ENCODE peak calls at places on chromosomes 6 and 20, in six cellular contexts. X is heart left ventricle, M is adrenal gland, Q is Peyer's patch, C is SJCRH30, F is HepG2. T is an unnamed sample.

GRCh38 chr6:112881828-112882227 is 534.7 kb downstream of the RFPL4B start:
- DNase-seq in X (no peak), M (no peak), Q (no peak), C (no peak), F (no peak), T (no peak)

GRCh38 chr6:164897523-164898094 is 411.8 kb downstream of the C6orf118 start:
- DNase-seq in X (no peak), M (no peak), Q (no peak), C (peak; percentile 65), F (no peak), T (no peak)

GRCh38 chr6:44664716-44665115 is 277.2 kb downstream of the CDC5L start:
- DNase-seq in X (no peak), M (no peak), Q (no peak), C (peak; percentile 67), F (no peak), T (no peak)

GRCh38 chr6:163738725-163739124 is 324.2 kb downstream of the QKI start:
- DNase-seq in X (no peak), M (no peak), Q (no peak), C (no peak), F (no peak), T (no peak)

GRCh38 chr6:150599199-150600002 is at the start of gene PLEKHG1:
- DNase-seq in X (peak; percentile 83), M (peak; percentile 56), Q (peak; percentile 74), C (peak; percentile 90), F (no peak), T (peak; percentile 87)

GRCh38 chr6:106883808-106884262 is 90.7 kb downstream of the CD24 start:
- DNase-seq in X (no peak), M (no peak), Q (no peak), C (no peak), F (peak; percentile 36), T (no peak)

GRCh38 chr6:47073125-47074110 is 31.3 kb upstream of the ADGRF1 start:
- DNase-seq in X (no peak), M (no peak), Q (no peak), C (no peak), F (peak; percentile 99), T (no peak)

GRCh38 chr6:158373209-158373608 is 60.9 kb downstream of the TULP4 start:
- DNase-seq in X (no peak), M (no peak), Q (no peak), C (no peak), F (no peak), T (peak; percentile 49)

GRCh38 chr6:127999032-127999431 is 98.2 kb upstream of the THEMIS start:
- DNase-seq in X (no peak), M (no peak), Q (no peak), C (peak; percentile 28), F (no peak), T (no peak)

GRCh38 chr6:71510057-71510713 is 221.6 kb downstream of the OGFRL1 start:
- DNase-seq in X (peak; percentile 40), M (peak; percentile 34), Q (peak; percentile 21), C (peak; percentile 90), F (peak; percentile 9), T (peak; percentile 64)

GRCh38 chr6:105804436-105804835 is 281.7 kb upstream of the PRDM1 start:
- DNase-seq in X (no peak), M (no peak), Q (no peak), C (no peak), F (no peak), T (no peak)

GRCh38 chr20:12570371-12570770 is 438.4 kb upstream of the SPTLC3 start:
- DNase-seq in X (no peak), M (no peak), Q (no peak), C (peak; percentile 72), F (peak; percentile 76), T (no peak)

GRCh38 chr6:113450061-113450465 is 407.1 kb upstream of the MARCKS start:
- DNase-seq in X (no peak), M (no peak), Q (no peak), C (no peak), F (peak; percentile 6), T (no peak)

GRCh38 chr6:35236223-35236622 is 22.5 kb downstream of the SCUBE3 start:
- DNase-seq in X (no peak), M (no peak), Q (no peak), C (no peak), F (no peak), T (no peak)

GRCh38 chr6:15539722-15540270 is 123.0 kb downstream of the DTNBP1 start:
- DNase-seq in X (no peak), M (no peak), Q (no peak), C (no peak), F (no peak), T (no peak)

GRCh38 chr6:3229566-3230274 is 2.3 kb upstream of the TUBB2B start:
- DNase-seq in X (no peak), M (no peak), Q (peak; percentile 33), C (no peak), F (no peak), T (no peak)

GRCh38 chr6:21371676-21372161 is 221.8 kb upstream of the SOX4 start:
- DNase-seq in X (no peak), M (no peak), Q (no peak), C (peak; percentile 34), F (peak; percentile 54), T (no peak)

GRCh38 chr6:153126218-153126617 is 4.9 kb downstream of the RGS17 start:
- DNase-seq in X (no peak), M (no peak), Q (no peak), C (no peak), F (no peak), T (no peak)

GRCh38 chr6:146650799-146651481 is 52.2 kb downstream of the ADGB start:
- DNase-seq in X (no peak), M (no peak), Q (no peak), C (no peak), F (no peak), T (no peak)

GRCh38 chr6:154865291-154865690 is 129.8 kb upstream of the TIAM2 start:
- DNase-seq in X (no peak), M (no peak), Q (no peak), C (no peak), F (no peak), T (no peak)

GRCh38 chr20:675453-676314 is at the start of gene SCRT2:
- DNase-seq in X (peak; percentile 85), M (peak; percentile 86), Q (peak; percentile 25), C (no peak), F (peak; percentile 54), T (peak; percentile 87)

GRCh38 chr6:130587778-130588520 is 222.1 kb downstream of the TMEM200A start:
- DNase-seq in X (no peak), M (no peak), Q (no peak), C (no peak), F (no peak), T (no peak)

GRCh38 chr6:125107048-125107447 is 46.5 kb upstream of the TPD52L1 start:
- DNase-seq in X (no peak), M (no peak), Q (no peak), C (no peak), F (no peak), T (no peak)

GRCh38 chr6:136994782-136995181 is 50.0 kb downstream of the IL20RA start:
- DNase-seq in X (no peak), M (no peak), Q (no peak), C (no peak), F (peak; percentile 57), T (no peak)

GRCh38 chr6:131552572-131552971 is 20.5 kb upstream of the ARG1 start:
- DNase-seq in X (no peak), M (no peak), Q (no peak), C (no peak), F (peak; percentile 31), T (no peak)

GRCh38 chr6:132209351-132209750 is 191.9 kb downstream of the MOXD1 start:
- DNase-seq in X (no peak), M (no peak), Q (no peak), C (no peak), F (no peak), T (no peak)

GRCh38 chr6:16712931-16713484 is 48.3 kb downstream of the ATXN1 start:
- DNase-seq in X (peak; percentile 34), M (no peak), Q (no peak), C (peak; percentile 16), F (no peak), T (peak; percentile 80)

GRCh38 chr6:114272582-114272981 is 70.2 kb downstream of the HS3ST5 start:
- DNase-seq in X (no peak), M (no peak), Q (no peak), C (no peak), F (peak; percentile 90), T (no peak)

GRCh38 chr6:105609375-105609991 is 206.6 kb upstream of the PREP start:
- DNase-seq in X (peak; percentile 44), M (no peak), Q (no peak), C (peak; percentile 29), F (no peak), T (no peak)

GRCh38 chr20:63625771-63626423 is 1.0 kb downstream of the GMEB2 start:
- DNase-seq in X (peak; percentile 37), M (no peak), Q (no peak), C (peak; percentile 81), F (peak; percentile 57), T (peak; percentile 79)
- H3K4me1 ChIP-seq in X (peaks cover 20% of the 10 kb centered on the region), M (peaks cover 25% of the 10 kb centered on the region), Q (peaks cover 17% of the 10 kb centered on the region), C (peaks cover 13% of the 10 kb centered on the region), F (peaks cover 44% of the 10 kb centered on the region), T (no peaks in the 10 kb centered on the region)

GRCh38 chr20:46081074-46081473 is 8.7 kb downstream of the NCOA5 start:
- DNase-seq in X (no peak), M (no peak), Q (no peak), C (no peak), F (no peak), T (no peak)

GRCh38 chr20:46083101-46083500 is 6.7 kb downstream of the NCOA5 start:
- DNase-seq in X (no peak), M (no peak), Q (no peak), C (no peak), F (no peak), T (no peak)

GRCh38 chr20:46077642-46078305 is 12.0 kb downstream of the NCOA5 start:
- DNase-seq in X (no peak), M (no peak), Q (no peak), C (no peak), F (no peak), T (no peak)

GRCh38 chr20:46076806-46077205 is 13.0 kb downstream of the NCOA5 start:
- DNase-seq in X (no peak), M (no peak), Q (no peak), C (no peak), F (no peak), T (no peak)

GRCh38 chr20:46078954-46079353 is 10.8 kb downstream of the NCOA5 start:
- DNase-seq in X (no peak), M (no peak), Q (no peak), C (no peak), F (no peak), T (no peak)
- H3K27ac ChIP-seq in X (no peak overlapping the region), M (no peak overlapping the region), Q (no peak overlapping the region), C (no peak overlapping the region), F (no peak overlapping the region), T (no peak overlapping the region)

DNA sequence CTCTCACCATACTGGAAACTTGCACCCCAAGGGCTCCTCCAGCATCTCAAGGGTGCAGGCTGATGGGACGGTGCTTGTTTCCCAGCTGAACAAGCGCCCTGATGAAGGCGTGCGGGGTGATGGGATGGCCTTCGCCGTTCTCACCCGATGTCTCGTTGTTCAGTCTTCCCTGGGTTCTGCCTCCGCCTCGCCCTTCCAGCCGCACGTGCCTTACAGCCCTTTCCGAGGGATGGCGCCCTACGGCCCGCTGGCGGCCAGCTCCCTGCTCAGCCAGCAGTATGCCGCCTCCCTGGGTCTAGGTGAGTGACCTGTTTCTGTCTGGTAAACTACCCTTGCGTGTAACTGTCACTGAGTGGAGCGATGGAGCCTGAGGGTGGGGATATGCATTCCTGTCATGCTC is 3.9 kb downstream of the LSM14B start:
- DNase-seq in X (no peak), M (no peak), Q (no peak), C (no peak), F (no peak), T (no peak)
- H3K36me3 ChIP-seq in X (peaks cover 71% of the 10 kb centered on the region), M (no peaks in the 10 kb centered on the region), Q (no peaks in the 10 kb centered on the region), C (peaks cover 71% of the 10 kb centered on the region), F (peaks cover 41% of the 10 kb centered on the region), T (no peaks in the 10 kb centered on the region)

GRCh38 chr6:56291278-56291917 is 44.0 kb upstream of the COL21A1 start:
- DNase-seq in X (no peak), M (no peak), Q (no peak), C (peak; percentile 31), F (no peak), T (no peak)
- H3K4me1 ChIP-seq in X (peaks cover 6% of the 10 kb centered on the region), M (no peaks in the 10 kb centered on the region), Q (no peaks in the 10 kb centered on the region), C (peaks cover 34% of the 10 kb centered on the region), F (no peaks in the 10 kb centered on the region), T (no peaks in the 10 kb centered on the region)